ENCODE peak calls at places on chromosomes 7 and 10, in six cellular contexts. S, C, T, D, V and W are unnamed samples. For H3F3A, the result is how much of the 10 kb centered on the place peaks cover.

GRCh38 chr7:55065511-55066229 is 46.9 kb downstream of the EGFR start:
- DNase-seq in S (peak), C (peak), T (no peak), D (peak), V (peak), W (no peak)

GRCh38 chr10:12622691-12623090 is 273.3 kb downstream of the CAMK1D start:
- DNase-seq in S (no peak), C (no peak), T (no peak), D (no peak), V (no peak), W (no peak)

GRCh38 chr7:8751557-8752231 is 318.3 kb downstream of the NXPH1 start:
- DNase-seq in S (no peak), C (no peak), T (no peak), D (no peak), V (no peak), W (no peak)

GRCh38 chr10:683448-684071 is 5.9 kb downstream of the DIP2C start:
- DNase-seq in S (peak), C (no peak), T (peak), D (peak), V (no peak), W (no peak)

GRCh38 chr7:33050425-33051318 is 11.9 kb downstream of the NT5C3A start:
- DNase-seq in S (peak), C (peak), T (peak), D (peak), V (peak), W (peak)

GRCh38 chr10:48478469-48478868 is 126.4 kb downstream of the ARHGAP22 start:
- DNase-seq in S (no peak), C (no peak), T (no peak), D (no peak), V (no peak), W (no peak)

GRCh38 chr7:128697301-128697905 is 25.3 kb downstream of the GARIN1A start:
- DNase-seq in S (peak), C (peak), T (peak), D (no peak), V (peak), W (no peak)

GRCh38 chr7:137626469-137627067 is 220.2 kb downstream of the DGKI start:
- DNase-seq in S (peak), C (peak), T (peak), D (peak), V (peak), W (peak)

GRCh38 chr7:2938514-2939192 is 94.5 kb upstream of the GNA12 start:
- DNase-seq in S (no peak), C (peak), T (no peak), D (no peak), V (no peak), W (no peak)

GRCh38 chr10:99733366-99733765 is 1.3 kb downstream of the CUTC start:
- DNase-seq in S (peak), C (peak), T (no peak), D (no peak), V (no peak), W (no peak)

GRCh38 chr7:74627699-74628411 is 29.7 kb upstream of the GTF2I start:
- DNase-seq in S (peak), C (peak), T (peak), D (no peak), V (peak), W (no peak)

GRCh38 chr7:42456756-42457276 is 219.8 kb upstream of the GLI3 start:
- DNase-seq in S (peak), C (no peak), T (no peak), D (peak), V (no peak), W (no peak)

GRCh38 chr10:75592014-75592842 is 160.8 kb downstream of the LRMDA start:
- DNase-seq in S (no peak), C (no peak), T (no peak), D (no peak), V (no peak), W (no peak)
- H3K4me3 ChIP-seq in S (no peak), C (no peak), T (no peak), D (no peak), V (no peak), W (no peak)

GRCh38 chr10:23695825-23696420 is 257.0 kb downstream of the OTUD1 start:
- DNase-seq in S (no peak), C (peak), T (peak), D (no peak), V (peak), W (no peak)

GRCh38 chr10:23694446-23694920 is 255.6 kb downstream of the OTUD1 start:
- DNase-seq in S (no peak), C (peak), T (peak), D (no peak), V (peak), W (no peak)

GRCh38 chr10:23693398-23693797 is 254.5 kb downstream of the OTUD1 start:
- DNase-seq in S (peak), C (peak), T (peak), D (no peak), V (peak), W (no peak)

GRCh38 chr10:23694921-23695824 is 256.3 kb downstream of the OTUD1 start:
- DNase-seq in S (no peak), C (peak), T (peak), D (no peak), V (peak), W (peak)

DNA sequence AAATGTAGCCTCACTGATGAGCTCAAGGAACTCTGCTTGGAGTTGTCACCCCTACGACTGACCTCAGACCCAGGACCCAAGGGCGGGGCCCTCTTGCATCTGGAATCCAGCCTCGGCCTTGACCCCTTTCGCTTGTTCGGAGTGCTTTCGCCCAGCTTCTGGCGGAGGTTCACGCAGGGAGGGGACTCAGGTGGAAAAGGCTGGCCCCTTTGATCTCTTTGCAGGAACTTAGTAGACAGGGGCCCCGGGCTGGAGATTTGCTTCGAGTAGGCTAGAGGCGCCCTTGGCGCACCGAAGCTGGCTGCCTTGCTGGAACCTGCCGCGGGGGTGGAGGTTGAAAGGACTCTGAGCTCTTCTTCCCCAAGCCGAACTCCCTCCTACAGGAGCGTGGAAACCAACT is 255.0 kb downstream of the OTUD1 start:
- DNase-seq in S (no peak), C (peak), T (peak), D (no peak), V (peak), W (no peak)
- H3F3A ChIP-seq in S (under half), C (under half), T (under half), D (under half), V (under half), W (under half)

DNA sequence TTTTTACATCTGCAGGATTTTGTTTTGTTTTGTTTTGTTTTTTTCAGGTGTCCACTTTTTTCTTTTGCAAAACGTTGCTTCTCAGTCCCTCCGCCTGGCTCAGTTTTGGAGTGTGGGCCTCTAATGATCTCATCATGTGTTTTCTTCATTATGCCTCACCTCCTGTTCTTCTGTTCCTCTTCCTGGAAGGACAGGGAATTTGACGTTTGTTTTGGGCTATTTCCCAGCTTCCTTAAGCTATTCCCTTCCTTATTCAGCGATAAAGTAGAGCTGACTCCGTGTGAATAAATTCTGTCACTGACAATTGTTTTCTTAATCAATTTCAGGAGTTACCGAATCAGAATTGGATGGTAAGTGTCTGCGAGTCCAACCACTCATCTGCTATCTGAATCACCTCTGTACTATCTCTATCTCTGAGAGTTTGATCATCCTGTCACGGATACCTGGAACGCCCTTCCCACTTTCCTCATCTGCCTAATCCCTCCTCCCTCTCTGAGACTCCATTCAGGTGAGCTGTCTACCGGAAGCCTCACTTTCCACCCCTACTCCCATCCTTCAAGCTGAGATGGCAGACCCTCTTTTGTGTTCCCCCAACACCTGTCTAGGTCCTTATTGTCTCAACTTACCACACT is 218.4 kb downstream of the GATA3 start:
- DNase-seq in S (no peak), C (no peak), T (no peak), D (peak), V (no peak), W (no peak)
- TF ChIP-seq EZH2phosphoT487 in S (no peak), C (no peak), T (no peak), D (no peak), V (no peak), W (no peak)

DNA sequence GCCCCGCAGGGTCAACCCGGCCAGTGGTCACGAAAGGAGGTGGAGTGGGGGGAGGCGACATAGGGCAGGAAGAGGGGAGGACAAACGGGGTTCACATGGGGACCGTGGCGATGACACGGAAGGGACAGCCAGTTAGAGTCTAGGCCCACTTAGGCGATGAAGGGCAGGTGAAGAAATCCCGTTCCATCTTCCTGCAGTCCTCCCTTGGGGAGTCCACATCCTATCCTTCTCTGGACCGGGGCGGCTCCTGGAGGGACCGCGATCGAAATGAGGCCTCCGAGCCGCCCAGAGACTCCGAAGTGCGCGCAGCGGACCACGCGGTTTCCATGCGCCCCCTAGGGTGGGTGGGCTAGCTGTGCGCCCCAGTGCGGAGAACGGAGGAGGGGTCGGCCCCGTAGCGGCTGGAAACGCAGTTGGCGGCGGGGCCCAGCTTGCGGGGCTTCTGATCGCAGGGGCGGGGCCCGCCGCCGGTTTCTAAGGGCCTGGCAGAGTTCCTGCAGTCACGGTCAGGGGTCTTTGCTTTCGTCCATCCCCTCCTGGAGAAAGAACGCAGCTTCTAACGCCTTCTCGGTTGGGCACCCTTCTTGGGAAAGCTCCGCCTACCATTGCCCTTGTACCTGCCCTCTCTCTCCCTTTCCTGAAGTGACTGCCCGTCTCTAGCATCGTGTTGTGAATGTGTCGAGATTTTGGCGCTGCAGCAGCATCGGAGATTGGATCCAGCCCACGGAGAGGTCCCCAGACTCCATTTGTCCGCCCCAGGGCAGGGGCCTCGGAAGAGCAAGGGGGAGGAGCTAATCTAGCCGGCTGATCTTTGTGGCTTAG is 17.9 kb upstream of the TMEM225B start:
- DNase-seq in S (peak), C (peak), T (peak), D (no peak), V (peak), W (peak)
- H3K4me3 ChIP-seq in S (peak), C (peak), T (peak), D (no peak), V (peak), W (peak)

DNA sequence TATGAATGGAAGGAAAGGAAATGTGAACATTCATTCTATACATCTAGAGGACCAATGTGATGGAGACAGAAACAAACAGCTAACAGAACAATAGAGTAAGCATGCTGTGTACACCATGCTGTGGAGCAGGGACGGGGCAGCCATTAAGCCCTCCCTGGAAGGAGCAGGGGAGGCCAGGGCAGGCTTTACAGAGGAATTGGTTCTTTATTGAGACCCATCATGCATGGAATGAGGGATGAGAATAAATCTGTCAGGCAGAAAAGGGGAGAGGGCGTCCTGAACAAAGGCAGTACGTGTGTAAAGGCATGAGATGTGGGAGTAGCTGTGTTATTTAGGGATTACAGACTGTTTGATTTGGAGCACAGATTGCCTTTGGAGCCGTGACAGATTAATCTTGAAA is 35.2 kb downstream of the STK17A start:
- DNase-seq in S (no peak), C (peak), T (no peak), D (no peak), V (no peak), W (no peak)
- H3F3A ChIP-seq in S (half or more), C (under half), T (under half), D (under half), V (under half), W (under half)

DNA sequence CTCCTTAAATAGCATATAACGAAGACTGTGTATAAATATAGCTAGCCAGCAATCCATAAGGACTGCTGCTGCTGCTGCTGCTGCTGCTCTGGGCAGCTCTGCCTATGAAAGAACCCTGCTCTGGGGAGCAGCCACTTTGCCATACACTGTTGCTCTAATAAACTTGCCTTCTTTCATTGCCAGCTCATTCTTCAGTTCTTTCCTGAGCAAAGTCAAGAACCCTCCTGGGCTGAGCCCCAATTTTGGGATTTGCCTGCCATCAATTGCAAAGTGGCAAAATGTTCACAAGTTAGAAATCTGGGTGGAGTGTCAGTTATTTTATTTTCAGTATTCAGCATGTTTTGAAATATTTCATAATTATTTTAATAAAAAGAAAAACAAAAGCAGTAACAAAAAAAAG is 694.4 kb downstream of the SUGCT start:
- DNase-seq in S (no peak), C (no peak), T (no peak), D (no peak), V (no peak), W (no peak)
- TF ChIP-seq EZH2phosphoT487 in S (no peak), C (no peak), T (no peak), D (no peak), V (no peak), W (no peak)

DNA sequence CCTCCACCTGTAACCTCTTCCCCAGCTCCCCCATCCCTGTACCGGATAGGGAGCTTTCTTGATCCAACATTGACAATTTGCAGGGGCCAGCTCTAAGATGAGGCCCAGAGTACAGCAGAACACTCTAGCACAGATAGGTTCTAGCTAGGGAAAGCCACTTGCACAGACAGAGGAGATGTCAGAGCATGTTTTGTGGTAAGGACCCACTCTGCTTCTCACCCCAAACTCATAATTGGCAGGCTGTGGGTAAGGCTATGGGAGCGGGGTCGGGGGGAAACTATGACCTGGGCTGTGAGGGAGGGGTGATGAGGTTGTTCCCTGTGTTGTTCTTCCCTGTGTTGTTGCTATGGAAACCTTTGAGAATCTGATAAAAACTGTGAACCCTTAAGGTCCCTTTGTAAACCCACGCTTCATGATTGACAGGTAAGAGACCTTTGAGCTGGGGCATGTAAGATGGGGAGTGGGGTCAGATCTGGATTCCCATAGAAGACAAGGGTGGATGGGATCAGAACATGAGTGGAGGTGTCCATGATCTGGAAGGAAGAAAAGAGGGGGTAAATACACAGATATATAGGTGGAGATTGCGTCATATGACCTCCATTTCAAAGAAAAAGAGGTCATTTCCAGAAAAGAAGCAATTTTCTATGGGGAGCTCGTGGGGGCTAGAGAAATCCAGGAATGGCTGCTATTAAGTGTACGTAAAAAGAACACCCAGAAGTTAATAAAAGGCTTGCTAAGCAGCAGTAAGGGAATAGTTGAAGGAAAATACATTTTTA is 4.0 kb downstream of the CALD1 start:
- DNase-seq in S (no peak), C (no peak), T (no peak), D (no peak), V (no peak), W (no peak)
- H3K4me3 ChIP-seq in S (peak), C (no peak), T (peak), D (no peak), V (no peak), W (no peak)

GRCh38 chr7:87739306-87739705 is 111.1 kb downstream of the RUNDC3B start:
- DNase-seq in S (no peak), C (no peak), T (no peak), D (no peak), V (peak), W (no peak)

GRCh38 chr7:87735360-87735759 is 107.2 kb downstream of the RUNDC3B start:
- DNase-seq in S (peak), C (no peak), T (no peak), D (no peak), V (no peak), W (no peak)
- H3F3A ChIP-seq in S (under half), C (under half), T (under half), D (under half), V (under half), W (under half)

GRCh38 chr7:71867626-71868025 is 544.5 kb downstream of the CALN1 start:
- DNase-seq in S (no peak), C (no peak), T (no peak), D (no peak), V (no peak), W (no peak)

GRCh38 chr7:71868797-71869196 is 543.3 kb downstream of the CALN1 start:
- DNase-seq in S (peak), C (no peak), T (no peak), D (peak), V (no peak), W (no peak)

GRCh38 chr7:71871446-71871845 is 540.7 kb downstream of the CALN1 start:
- DNase-seq in S (no peak), C (peak), T (peak), D (no peak), V (peak), W (no peak)
- TF ChIP-seq EZH2phosphoT487 in S (no peak), C (no peak), T (no peak), D (no peak), V (no peak), W (no peak)